ENCODE peak calls at places on chromosome 12, in eight cellular contexts. J is activated CD4-positive, alpha-beta T cell treated with anti-CD3 and anti-CD28 coated beads for 4 hours; K is A172; L is T-cell; S is NCI-H1694 treated with DMSO at 0.1 percent for 48 hours; B is RCC 7860; F is AG10803; H is left ventricle myocardium inferior. E is an unnamed sample.
A peak's percentile ranks its signal among the peaks of the same experiment; 100 is the strongest.

GRCh38 chr12:96471368-96472040 is 17.9 kb upstream of the CFAP54 start:
- DNase-seq in F (peak; percentile 85), L (no peak), B (no peak), K (peak; percentile 55), J (no peak), H (no peak), S (no peak), E (no peak)

GRCh38 chr12:59736786-59737185 is 141.0 kb downstream of the SLC16A7 start:
- DNase-seq in B (no peak), K (peak; percentile 4), F (peak; percentile 94), L (no peak), J (no peak), S (no peak), H (no peak), E (no peak)

GRCh38 chr12:89547116-89547515 is 21.3 kb upstream of the POC1B start:
- DNase-seq in H (no peak), B (no peak), J (no peak), L (no peak), S (no peak), K (no peak), F (no peak), E (no peak)

GRCh38 chr12:110224379-110225304 is 56.4 kb upstream of the ATP2A2 start:
- DNase-seq in K (peak; percentile 55), J (no peak), L (no peak), H (no peak), F (peak; percentile 91), S (peak; percentile 11), B (peak; percentile 22), E (peak; percentile 31)

GRCh38 chr12:119822046-119822445 is 55.1 kb downstream of the CIT start:
- DNase-seq in F (no peak), L (no peak), H (no peak), B (no peak), S (no peak), K (no peak), J (no peak), E (no peak)

GRCh38 chr12:57451233-57451778 is 3.8 kb upstream of the INHBE start:
- DNase-seq in L (no peak), H (no peak), S (no peak), K (no peak), J (no peak), B (no peak), F (peak; percentile 31), E (no peak)

GRCh38 chr12:111274820-111275219 is 94.1 kb downstream of the PHETA1 start:
- DNase-seq in H (no peak), F (no peak), L (no peak), J (no peak), K (peak; percentile 6), B (no peak), S (peak; percentile 4), E (no peak)

GRCh38 chr12:65494537-65494936 is 216.1 kb downstream of the MSRB3 start:
- DNase-seq in L (no peak), B (peak; percentile 16), J (no peak), H (no peak), K (peak; percentile 20), F (no peak), S (no peak), E (no peak)

GRCh38 chr12:5537771-5538170 is 105.9 kb downstream of the NTF3 start:
- DNase-seq in B (no peak), F (no peak), S (no peak), J (no peak), K (no peak), L (no peak), H (no peak), E (no peak)

GRCh38 chr12:75720807-75721206 is 209.4 kb upstream of the KRR1 start:
- DNase-seq in H (no peak), S (peak; percentile 40), J (no peak), L (no peak), F (no peak), B (no peak), K (no peak), E (no peak)

GRCh38 chr12:132065609-132066344 is 78.3 kb downstream of the DDX51 start:
- DNase-seq in S (no peak), J (no peak), K (no peak), L (no peak), B (no peak), H (no peak), F (no peak), E (no peak)

GRCh38 chr12:67193705-67194104 is 75.5 kb upstream of the CAND1 start:
- DNase-seq in J (no peak), S (no peak), L (no peak), B (no peak), K (peak; percentile 48), F (peak; percentile 16), H (no peak), E (no peak)

GRCh38 chr12:57744194-57744776 is 554 bp upstream of the TSPAN31 start:
- DNase-seq in H (peak; percentile 72), S (no peak), L (peak; percentile 73), B (no peak), J (peak; percentile 61), K (no peak), F (peak; percentile 82), E (peak; percentile 79)

GRCh38 chr12:4435537-4435936 is 10.1 kb downstream of the FGF6 start:
- DNase-seq in J (no peak), S (no peak), K (no peak), F (no peak), L (no peak), B (no peak), H (no peak), E (no peak)